ENCODE peak calls at places on chromosomes 5 and 9, in four cellular contexts. N is CD8-positive, alpha-beta T cell; U is effector memory CD4-positive, alpha-beta T cell; Y is uterus. T is an unnamed sample.

GRCh38 chr5:43627028-43627427 is 24.0 kb downstream of the NNT start:
- DNase-seq in N (no peak), U (no peak), Y (no peak), T (no peak)

GRCh38 chr9:31556667-31557463 is 827.6 kb upstream of the ACO1 start:
- DNase-seq in N (no peak), U (no peak), Y (no peak), T (no peak)

GRCh38 chr5:13359326-13359725 is 585.2 kb downstream of the DNAH5 start:
- DNase-seq in N (no peak), U (no peak), Y (no peak), T (no peak)

GRCh38 chr5:128478386-128479368 is 59.4 kb downstream of the FBN2 start:
- DNase-seq in N (no peak), U (no peak), Y (no peak), T (no peak)

GRCh38 chr5:74507596-74507995 is 132.9 kb downstream of the ENC1 start:
- DNase-seq in N (no peak), U (no peak), Y (no peak), T (no peak)

GRCh38 chr9:120376101-120376500 is 203.9 kb downstream of the CDK5RAP2 start:
- DNase-seq in N (no peak), U (no peak), Y (no peak), T (no peak)

GRCh38 chr9:16184964-16185646 is 632.3 kb downstream of the CCDC171 start:
- DNase-seq in N (no peak), U (no peak), Y (no peak), T (no peak)

GRCh38 chr5:148387325-148387724 is 3.6 kb downstream of the FBXO38 start:
- DNase-seq in N (no peak), U (no peak), Y (no peak), T (no peak)

GRCh38 chr9:137316012-137316981 is 14.2 kb upstream of the NRARP start:
- DNase-seq in N (peak; percentile 48), U (no peak), Y (peak; percentile 15), T (no peak)

GRCh38 chr5:162801235-162801634 is 636.2 kb upstream of the CCNG1 start:
- DNase-seq in N (no peak), U (no peak), Y (no peak), T (no peak)
- H3K9me3 ChIP-seq in N (no peaks in the 10 kb centered on the region), U (no peaks in the 10 kb centered on the region), Y (no peaks in the 10 kb centered on the region), T (no peaks in the 10 kb centered on the region)

GRCh38 chr9:27856748-27857147 is 283.5 kb upstream of the C9orf72 start:
- DNase-seq in N (no peak), U (no peak), Y (no peak), T (no peak)
- H3K27ac ChIP-seq in N (no peak overlapping the region), U (no peak overlapping the region), Y (no peak overlapping the region), T (no peak overlapping the region)

DNA sequence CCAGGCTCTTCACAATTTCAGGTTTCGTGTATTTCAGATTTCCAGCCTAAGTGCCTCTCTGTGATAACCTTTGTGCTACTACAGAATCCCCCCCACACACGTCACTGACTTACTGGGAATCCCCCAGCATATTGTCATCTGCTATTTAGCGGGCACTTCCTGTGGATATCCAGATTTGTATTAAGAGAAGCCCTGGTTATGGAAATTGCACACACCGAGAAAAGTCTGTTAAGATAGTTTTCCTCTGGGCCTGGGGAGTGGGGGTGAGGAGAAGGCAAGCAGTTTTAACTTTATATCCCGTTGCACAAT is 269.9 kb downstream of the MED10 start:
- DNase-seq in N (no peak), U (no peak), Y (no peak), T (no peak)
- H3K9me3 ChIP-seq in N (no peaks in the 10 kb centered on the region), U (no peaks in the 10 kb centered on the region), Y (no peaks in the 10 kb centered on the region), T (no peaks in the 10 kb centered on the region)

GRCh38 chr5:134995850-134996402 is 28.2 kb downstream of the CATSPER3 start:
- DNase-seq in N (no peak), U (no peak), Y (no peak), T (no peak)
- H3K27ac ChIP-seq in N (no peak overlapping the region), U (no peak overlapping the region), Y (no peak overlapping the region), T (no peak overlapping the region)

T was measured in prostate gland.